ENCODE peak calls at places on chromosome 1, in nine cellular contexts. One of them, this sample, is unnamed.

GRCh38 chr1:151472852-151473731 is 13.8 kb upstream of the POGZ start:
- DNase-seq in AG09309: no peak
- DNase-seq in neural progenitor cell: peak
- DNase-seq in GM10248: peak
- DNase-seq in adrenal gland: peak
- DNase-seq in Calu3: peak
- DNase-seq in fibroblast of lung: peak
- DNase-seq in pancreas: peak
- DNase-seq in breast epithelium: no peak
- DNase-seq in this sample: no peak

GRCh38 chr1:228830185-228830953 is 95.1 kb downstream of the RHOU start:
- DNase-seq in Calu3: peak
- DNase-seq in breast epithelium: peak
- DNase-seq in AG09309: no peak
- DNase-seq in pancreas: peak
- DNase-seq in adrenal gland: no peak
- DNase-seq in fibroblast of lung: no peak
- DNase-seq in neural progenitor cell: no peak
- DNase-seq in GM10248: no peak
- DNase-seq in this sample: no peak

GRCh38 chr1:201217146-201217545 is 26.5 kb downstream of the IGFN1 start:
- DNase-seq in pancreas: no peak
- DNase-seq in breast epithelium: no peak
- DNase-seq in fibroblast of lung: no peak
- DNase-seq in AG09309: no peak
- DNase-seq in Calu3: no peak
- DNase-seq in neural progenitor cell: no peak
- DNase-seq in adrenal gland: no peak
- DNase-seq in GM10248: no peak
- DNase-seq in this sample: no peak

GRCh38 chr1:49026230-49026811 is 249.6 kb upstream of the BEND5 start:
- DNase-seq in pancreas: no peak
- DNase-seq in breast epithelium: no peak
- DNase-seq in AG09309: no peak
- DNase-seq in GM10248: no peak
- DNase-seq in Calu3: no peak
- DNase-seq in fibroblast of lung: no peak
- DNase-seq in adrenal gland: no peak
- DNase-seq in neural progenitor cell: no peak
- DNase-seq in this sample: no peak

GRCh38 chr1:97849350-97850339 is 71.2 kb downstream of the DPYD start:
- DNase-seq in Calu3: no peak
- DNase-seq in adrenal gland: no peak
- DNase-seq in GM10248: no peak
- DNase-seq in breast epithelium: no peak
- DNase-seq in pancreas: no peak
- DNase-seq in AG09309: peak
- DNase-seq in fibroblast of lung: peak
- DNase-seq in neural progenitor cell: no peak
- DNase-seq in this sample: peak

GRCh38 chr1:167599839-167600581 is 30.0 kb upstream of the RCSD1 start:
- DNase-seq in fibroblast of lung: peak
- DNase-seq in AG09309: peak
- DNase-seq in breast epithelium: no peak
- DNase-seq in adrenal gland: peak
- DNase-seq in GM10248: peak
- DNase-seq in Calu3: no peak
- DNase-seq in pancreas: no peak
- DNase-seq in neural progenitor cell: no peak
- DNase-seq in this sample: peak

GRCh38 chr1:180588121-180588520 is 29.4 kb downstream of the OVAAL start:
- DNase-seq in GM10248: no peak
- DNase-seq in fibroblast of lung: peak
- DNase-seq in Calu3: no peak
- DNase-seq in pancreas: no peak
- DNase-seq in neural progenitor cell: no peak
- DNase-seq in breast epithelium: no peak
- DNase-seq in adrenal gland: no peak
- DNase-seq in AG09309: no peak
- DNase-seq in this sample: no peak

GRCh38 chr1:31869473-31869872 is 53.7 kb upstream of the SPOCD1 start:
- DNase-seq in GM10248: no peak
- DNase-seq in fibroblast of lung: no peak
- DNase-seq in neural progenitor cell: no peak
- DNase-seq in breast epithelium: no peak
- DNase-seq in Calu3: no peak
- DNase-seq in pancreas: no peak
- DNase-seq in AG09309: no peak
- DNase-seq in adrenal gland: no peak
- DNase-seq in this sample: peak

GRCh38 chr1:2253036-2253796 is 25.1 kb downstream of the SKI start:
- DNase-seq in AG09309: no peak
- DNase-seq in pancreas: no peak
- DNase-seq in breast epithelium: no peak
- DNase-seq in adrenal gland: no peak
- DNase-seq in Calu3: no peak
- DNase-seq in neural progenitor cell: no peak
- DNase-seq in fibroblast of lung: no peak
- DNase-seq in GM10248: no peak
- DNase-seq in this sample: no peak

GRCh38 chr1:52867060-52867845 is 24.7 kb downstream of the ZYG11A start:
- DNase-seq in adrenal gland: no peak
- DNase-seq in fibroblast of lung: no peak
- DNase-seq in neural progenitor cell: no peak
- DNase-seq in AG09309: no peak
- DNase-seq in breast epithelium: no peak
- DNase-seq in pancreas: no peak
- DNase-seq in GM10248: peak
- DNase-seq in Calu3: no peak
- DNase-seq in this sample: no peak

GRCh38 chr1:109620396-109620817 is 770 bp downstream of the AMPD2 start:
- DNase-seq in breast epithelium: no peak
- DNase-seq in adrenal gland: no peak
- DNase-seq in pancreas: no peak
- DNase-seq in GM10248: no peak
- DNase-seq in neural progenitor cell: peak
- DNase-seq in AG09309: no peak
- DNase-seq in fibroblast of lung: peak
- DNase-seq in Calu3: peak
- DNase-seq in this sample: no peak

DNA sequence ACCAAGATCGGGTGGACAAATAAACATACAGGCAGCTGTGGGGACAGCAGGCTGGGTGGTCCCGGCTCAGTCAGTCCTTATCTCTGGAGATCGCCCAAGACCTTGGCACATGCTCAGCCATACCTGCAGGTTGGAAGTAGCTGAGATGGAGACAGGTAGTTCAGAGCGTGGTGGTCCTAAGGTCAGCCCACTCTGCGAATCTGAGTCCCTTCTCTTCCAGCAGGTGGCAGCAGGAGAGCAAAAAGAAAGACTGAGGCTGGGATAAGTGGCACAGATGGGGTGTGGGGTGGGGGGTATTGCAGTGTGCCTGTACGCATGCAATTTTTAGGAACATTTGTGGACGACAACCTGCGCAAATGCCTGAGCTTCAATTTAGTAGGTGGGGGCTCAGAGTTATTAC is 104.9 kb downstream of the TENT5C start:
- DNase-seq in GM10248: no peak
- DNase-seq in adrenal gland: no peak
- DNase-seq in pancreas: no peak
- DNase-seq in neural progenitor cell: peak
- DNase-seq in breast epithelium: no peak
- DNase-seq in Calu3: no peak
- DNase-seq in fibroblast of lung: no peak
- DNase-seq in AG09309: no peak
- DNase-seq in this sample: no peak
- TF ChIP-seq CTCF in GM10248: peak
- TF ChIP-seq CTCF in adrenal gland: no peak
- TF ChIP-seq CTCF in pancreas: no peak
- TF ChIP-seq CTCF in neural progenitor cell: peak
- TF ChIP-seq CTCF in breast epithelium: no peak
- TF ChIP-seq CTCF in Calu3: peak
- TF ChIP-seq CTCF in fibroblast of lung: peak
- TF ChIP-seq CTCF in AG09309: peak
- TF ChIP-seq CTCF in this sample: no peak

GRCh38 chr1:91283421-91283726 is 121.3 kb downstream of the HFM1 start:
- DNase-seq in neural progenitor cell: no peak
- DNase-seq in adrenal gland: no peak
- DNase-seq in Calu3: no peak
- DNase-seq in AG09309: no peak
- DNase-seq in breast epithelium: no peak
- DNase-seq in GM10248: no peak
- DNase-seq in pancreas: no peak
- DNase-seq in fibroblast of lung: no peak
- DNase-seq in this sample: no peak

GRCh38 chr1:91273875-91274274 is 130.8 kb downstream of the HFM1 start:
- DNase-seq in fibroblast of lung: peak
- DNase-seq in neural progenitor cell: no peak
- DNase-seq in breast epithelium: no peak
- DNase-seq in adrenal gland: no peak
- DNase-seq in pancreas: no peak
- DNase-seq in Calu3: no peak
- DNase-seq in GM10248: no peak
- DNase-seq in AG09309: no peak
- DNase-seq in this sample: no peak

GRCh38 chr1:91282695-91283420 is 121.8 kb downstream of the HFM1 start:
- DNase-seq in AG09309: peak
- DNase-seq in breast epithelium: no peak
- DNase-seq in adrenal gland: peak
- DNase-seq in Calu3: peak
- DNase-seq in neural progenitor cell: peak
- DNase-seq in fibroblast of lung: peak
- DNase-seq in pancreas: peak
- DNase-seq in GM10248: peak
- DNase-seq in this sample: peak

GRCh38 chr1:91281782-91282181 is 122.9 kb downstream of the HFM1 start:
- DNase-seq in breast epithelium: no peak
- DNase-seq in GM10248: no peak
- DNase-seq in fibroblast of lung: no peak
- DNase-seq in Calu3: no peak
- DNase-seq in neural progenitor cell: no peak
- DNase-seq in AG09309: no peak
- DNase-seq in pancreas: no peak
- DNase-seq in adrenal gland: no peak
- DNase-seq in this sample: no peak

GRCh38 chr1:91278754-91279153 is 125.9 kb downstream of the HFM1 start:
- DNase-seq in AG09309: peak
- DNase-seq in Calu3: no peak
- DNase-seq in adrenal gland: no peak
- DNase-seq in neural progenitor cell: peak
- DNase-seq in pancreas: no peak
- DNase-seq in breast epithelium: no peak
- DNase-seq in fibroblast of lung: peak
- DNase-seq in GM10248: no peak
- DNase-seq in this sample: no peak
- TF ChIP-seq CTCF in AG09309: peak
- TF ChIP-seq CTCF in Calu3: no peak
- TF ChIP-seq CTCF in adrenal gland: no peak
- TF ChIP-seq CTCF in neural progenitor cell: peak
- TF ChIP-seq CTCF in pancreas: no peak
- TF ChIP-seq CTCF in breast epithelium: peak
- TF ChIP-seq CTCF in fibroblast of lung: no peak
- TF ChIP-seq CTCF in GM10248: peak
- TF ChIP-seq CTCF in this sample: no peak

GRCh38 chr1:18919949-18920348 is 17.6 kb upstream of the ALDH4A1 start:
- DNase-seq in Calu3: no peak
- DNase-seq in breast epithelium: no peak
- DNase-seq in pancreas: no peak
- DNase-seq in AG09309: no peak
- DNase-seq in fibroblast of lung: no peak
- DNase-seq in GM10248: no peak
- DNase-seq in adrenal gland: no peak
- DNase-seq in neural progenitor cell: no peak
- DNase-seq in this sample: no peak

GRCh38 chr1:18920931-18921330 is 18.6 kb upstream of the ALDH4A1 start:
- DNase-seq in pancreas: no peak
- DNase-seq in adrenal gland: no peak
- DNase-seq in Calu3: no peak
- DNase-seq in neural progenitor cell: no peak
- DNase-seq in breast epithelium: no peak
- DNase-seq in GM10248: no peak
- DNase-seq in AG09309: no peak
- DNase-seq in fibroblast of lung: no peak
- DNase-seq in this sample: no peak

GRCh38 chr1:18922319-18922726 is 20.0 kb upstream of the ALDH4A1 start:
- DNase-seq in neural progenitor cell: peak
- DNase-seq in adrenal gland: peak
- DNase-seq in AG09309: peak
- DNase-seq in fibroblast of lung: peak
- DNase-seq in breast epithelium: peak
- DNase-seq in GM10248: no peak
- DNase-seq in pancreas: peak
- DNase-seq in Calu3: no peak
- DNase-seq in this sample: no peak

GRCh38 chr1:18922848-18923475 is 20.6 kb upstream of the ALDH4A1 start:
- DNase-seq in fibroblast of lung: no peak
- DNase-seq in breast epithelium: no peak
- DNase-seq in Calu3: no peak
- DNase-seq in pancreas: no peak
- DNase-seq in neural progenitor cell: no peak
- DNase-seq in adrenal gland: no peak
- DNase-seq in GM10248: no peak
- DNase-seq in AG09309: no peak
- DNase-seq in this sample: no peak

GRCh38 chr1:18921506-18922251 is 19.3 kb upstream of the ALDH4A1 start:
- DNase-seq in breast epithelium: no peak
- DNase-seq in Calu3: no peak
- DNase-seq in neural progenitor cell: no peak
- DNase-seq in adrenal gland: no peak
- DNase-seq in pancreas: no peak
- DNase-seq in fibroblast of lung: no peak
- DNase-seq in AG09309: no peak
- DNase-seq in GM10248: no peak
- DNase-seq in this sample: no peak
- TF ChIP-seq CTCF in breast epithelium: peak
- TF ChIP-seq CTCF in Calu3: no peak
- TF ChIP-seq CTCF in neural progenitor cell: no peak
- TF ChIP-seq CTCF in adrenal gland: no peak
- TF ChIP-seq CTCF in pancreas: no peak
- TF ChIP-seq CTCF in fibroblast of lung: peak
- TF ChIP-seq CTCF in AG09309: peak
- TF ChIP-seq CTCF in GM10248: no peak
- TF ChIP-seq CTCF in this sample: no peak

DNA sequence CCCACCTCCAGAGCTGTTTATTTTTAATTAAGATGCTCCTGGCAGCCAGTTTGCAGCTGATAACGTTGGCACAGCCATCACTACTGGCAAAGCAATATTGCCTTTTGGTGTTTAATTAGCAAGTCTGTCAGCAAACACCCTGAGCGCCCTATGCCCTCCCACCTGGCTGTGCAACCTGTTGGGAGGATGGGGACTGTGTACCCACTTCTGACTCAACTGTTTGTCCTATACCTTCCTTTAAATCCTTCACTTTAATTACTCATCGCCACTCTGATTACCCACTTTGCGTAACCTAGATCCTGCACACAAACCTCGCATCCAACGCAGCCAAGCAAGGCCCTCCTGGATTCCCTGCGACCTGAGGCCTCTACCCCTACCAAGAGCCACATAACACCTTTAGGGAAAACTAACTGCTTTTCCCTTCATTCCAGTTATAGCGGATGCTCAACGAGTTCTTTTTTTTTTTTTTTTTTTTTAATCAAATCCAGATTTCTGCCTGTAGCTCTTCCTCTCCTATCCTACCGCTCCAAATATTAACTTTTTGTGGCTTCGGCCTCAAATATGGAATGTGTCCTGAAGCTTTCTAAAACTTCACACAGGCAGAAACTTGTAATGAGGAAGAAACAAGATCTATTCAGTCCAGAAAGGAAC is 67.0 kb downstream of the BCAR3 start:
- DNase-seq in Calu3: peak
- DNase-seq in adrenal gland: no peak
- DNase-seq in breast epithelium: no peak
- DNase-seq in AG09309: no peak
- DNase-seq in neural progenitor cell: no peak
- DNase-seq in GM10248: no peak
- DNase-seq in pancreas: no peak
- DNase-seq in fibroblast of lung: no peak
- DNase-seq in this sample: no peak
- TF ChIP-seq CTCF in Calu3: no peak
- TF ChIP-seq CTCF in adrenal gland: no peak
- TF ChIP-seq CTCF in breast epithelium: no peak
- TF ChIP-seq CTCF in AG09309: no peak
- TF ChIP-seq CTCF in neural progenitor cell: no peak
- TF ChIP-seq CTCF in GM10248: no peak
- TF ChIP-seq CTCF in pancreas: no peak
- TF ChIP-seq CTCF in fibroblast of lung: no peak
- TF ChIP-seq CTCF in this sample: no peak